ENCODE peak calls at places on chromosomes 12 and 14, in eight cellular contexts. One of them, this sample, is unnamed.

GRCh38 chr14:63383776-63384367 is 65.1 kb upstream of the GPHB5 start:
- DNase-seq in heart left ventricle: no peak
- DNase-seq in astrocyte of the cerebellum: no peak
- DNase-seq in ELR: no peak
- DNase-seq in memory B cell: no peak
- DNase-seq in stimulated activated CD4-positive, alpha-beta T cell treated with anti-CD3 and anti-CD28 coated beads, Interleukin-2, amount 100 ng/mL, for 4 hours: no peak
- DNase-seq in D341Med: no peak
- DNase-seq in mucosa of descending colon: no peak
- DNase-seq in this sample: no peak

GRCh38 chr14:49732896-49733295 is 35.1 kb upstream of the KLHDC2 start:
- DNase-seq in heart left ventricle: no peak
- DNase-seq in astrocyte of the cerebellum: no peak
- DNase-seq in ELR: no peak
- DNase-seq in memory B cell: no peak
- DNase-seq in stimulated activated CD4-positive, alpha-beta T cell treated with anti-CD3 and anti-CD28 coated beads, Interleukin-2, amount 100 ng/mL, for 4 hours: no peak
- DNase-seq in D341Med: no peak
- DNase-seq in mucosa of descending colon: no peak
- DNase-seq in this sample: no peak

GRCh38 chr12:49825971-49826421 is 2.2 kb downstream of the NCKAP5L start:
- DNase-seq in heart left ventricle: no peak
- DNase-seq in astrocyte of the cerebellum: no peak
- DNase-seq in ELR: peak; percentile 35
- DNase-seq in memory B cell: no peak
- DNase-seq in stimulated activated CD4-positive, alpha-beta T cell treated with anti-CD3 and anti-CD28 coated beads, Interleukin-2, amount 100 ng/mL, for 4 hours: no peak
- DNase-seq in D341Med: no peak
- DNase-seq in mucosa of descending colon: no peak
- DNase-seq in this sample: no peak

GRCh38 chr12:7120166-7120565 is 8.5 kb downstream of the RBP5 start:
- DNase-seq in heart left ventricle: no peak
- DNase-seq in astrocyte of the cerebellum: no peak
- DNase-seq in ELR: no peak
- DNase-seq in memory B cell: no peak
- DNase-seq in stimulated activated CD4-positive, alpha-beta T cell treated with anti-CD3 and anti-CD28 coated beads, Interleukin-2, amount 100 ng/mL, for 4 hours: no peak
- DNase-seq in D341Med: no peak
- DNase-seq in mucosa of descending colon: no peak
- DNase-seq in this sample: no peak

GRCh38 chr14:94040796-94041195 is 14.7 kb downstream of the OTUB2 start:
- DNase-seq in heart left ventricle: no peak
- DNase-seq in astrocyte of the cerebellum: no peak
- DNase-seq in ELR: no peak
- DNase-seq in memory B cell: no peak
- DNase-seq in stimulated activated CD4-positive, alpha-beta T cell treated with anti-CD3 and anti-CD28 coated beads, Interleukin-2, amount 100 ng/mL, for 4 hours: no peak
- DNase-seq in D341Med: no peak
- DNase-seq in mucosa of descending colon: no peak
- DNase-seq in this sample: no peak

GRCh38 chr12:107229827-107230226 is 136.5 kb upstream of the CRY1 start:
- DNase-seq in heart left ventricle: no peak
- DNase-seq in astrocyte of the cerebellum: no peak
- DNase-seq in ELR: peak; percentile 39
- DNase-seq in memory B cell: no peak
- DNase-seq in stimulated activated CD4-positive, alpha-beta T cell treated with anti-CD3 and anti-CD28 coated beads, Interleukin-2, amount 100 ng/mL, for 4 hours: no peak
- DNase-seq in D341Med: no peak
- DNase-seq in mucosa of descending colon: no peak
- DNase-seq in this sample: no peak

GRCh38 chr14:69398818-69399210 is 322 bp downstream of the SLC39A9 start:
- DNase-seq in heart left ventricle: no peak
- DNase-seq in astrocyte of the cerebellum: no peak
- DNase-seq in ELR: no peak
- DNase-seq in memory B cell: no peak
- DNase-seq in stimulated activated CD4-positive, alpha-beta T cell treated with anti-CD3 and anti-CD28 coated beads, Interleukin-2, amount 100 ng/mL, for 4 hours: peak; percentile 43
- DNase-seq in D341Med: no peak
- DNase-seq in mucosa of descending colon: no peak
- DNase-seq in this sample: peak; percentile 9

GRCh38 chr14:102606296-102606695 is 13.8 kb downstream of the RCOR1 start:
- DNase-seq in heart left ventricle: no peak
- DNase-seq in astrocyte of the cerebellum: no peak
- DNase-seq in ELR: no peak
- DNase-seq in memory B cell: no peak
- DNase-seq in stimulated activated CD4-positive, alpha-beta T cell treated with anti-CD3 and anti-CD28 coated beads, Interleukin-2, amount 100 ng/mL, for 4 hours: no peak
- DNase-seq in D341Med: no peak
- DNase-seq in mucosa of descending colon: no peak
- DNase-seq in this sample: no peak

GRCh38 chr12:6225630-6226001 is 25.4 kb downstream of the CD9 start:
- DNase-seq in heart left ventricle: no peak
- DNase-seq in astrocyte of the cerebellum: no peak
- DNase-seq in ELR: no peak
- DNase-seq in memory B cell: no peak
- DNase-seq in stimulated activated CD4-positive, alpha-beta T cell treated with anti-CD3 and anti-CD28 coated beads, Interleukin-2, amount 100 ng/mL, for 4 hours: no peak
- DNase-seq in D341Med: no peak
- DNase-seq in mucosa of descending colon: no peak
- DNase-seq in this sample: no peak

GRCh38 chr14:67569011-67569650 is 30.9 kb downstream of the PIGH start:
- DNase-seq in heart left ventricle: no peak
- DNase-seq in astrocyte of the cerebellum: no peak
- DNase-seq in ELR: no peak
- DNase-seq in memory B cell: no peak
- DNase-seq in stimulated activated CD4-positive, alpha-beta T cell treated with anti-CD3 and anti-CD28 coated beads, Interleukin-2, amount 100 ng/mL, for 4 hours: no peak
- DNase-seq in D341Med: no peak
- DNase-seq in mucosa of descending colon: no peak
- DNase-seq in this sample: no peak

GRCh38 chr12:15227004-15227679 is 5.9 kb upstream of the RERG start:
- DNase-seq in heart left ventricle: no peak
- DNase-seq in astrocyte of the cerebellum: no peak
- DNase-seq in ELR: peak; percentile 71
- DNase-seq in memory B cell: no peak
- DNase-seq in stimulated activated CD4-positive, alpha-beta T cell treated with anti-CD3 and anti-CD28 coated beads, Interleukin-2, amount 100 ng/mL, for 4 hours: no peak
- DNase-seq in D341Med: peak; percentile 50
- DNase-seq in mucosa of descending colon: no peak
- DNase-seq in this sample: peak; percentile 87

GRCh38 chr14:100104523-100105300 is 39.5 kb downstream of the EVL start:
- DNase-seq in heart left ventricle: no peak
- DNase-seq in astrocyte of the cerebellum: peak; percentile 13
- DNase-seq in ELR: peak; percentile 66
- DNase-seq in memory B cell: no peak
- DNase-seq in stimulated activated CD4-positive, alpha-beta T cell treated with anti-CD3 and anti-CD28 coated beads, Interleukin-2, amount 100 ng/mL, for 4 hours: no peak
- DNase-seq in D341Med: no peak
- DNase-seq in mucosa of descending colon: no peak
- DNase-seq in this sample: peak; percentile 51

GRCh38 chr14:95993768-95994592 is 45.2 kb upstream of the C14orf132 start:
- DNase-seq in heart left ventricle: no peak
- DNase-seq in astrocyte of the cerebellum: peak; percentile 44
- DNase-seq in ELR: peak; percentile 74
- DNase-seq in memory B cell: peak; percentile 26
- DNase-seq in stimulated activated CD4-positive, alpha-beta T cell treated with anti-CD3 and anti-CD28 coated beads, Interleukin-2, amount 100 ng/mL, for 4 hours: peak; percentile 6
- DNase-seq in D341Med: peak; percentile 59
- DNase-seq in mucosa of descending colon: no peak
- DNase-seq in this sample: peak; percentile 69

GRCh38 chr12:94261781-94262180 is 113.4 kb downstream of the PLXNC1 start:
- DNase-seq in heart left ventricle: no peak
- DNase-seq in astrocyte of the cerebellum: no peak
- DNase-seq in ELR: no peak
- DNase-seq in memory B cell: no peak
- DNase-seq in stimulated activated CD4-positive, alpha-beta T cell treated with anti-CD3 and anti-CD28 coated beads, Interleukin-2, amount 100 ng/mL, for 4 hours: no peak
- DNase-seq in D341Med: no peak
- DNase-seq in mucosa of descending colon: no peak
- DNase-seq in this sample: no peak

GRCh38 chr12:103268831-103269514 is 226.8 kb downstream of the C12orf42 start:
- DNase-seq in heart left ventricle: no peak
- DNase-seq in astrocyte of the cerebellum: no peak
- DNase-seq in ELR: no peak
- DNase-seq in memory B cell: no peak
- DNase-seq in stimulated activated CD4-positive, alpha-beta T cell treated with anti-CD3 and anti-CD28 coated beads, Interleukin-2, amount 100 ng/mL, for 4 hours: no peak
- DNase-seq in D341Med: no peak
- DNase-seq in mucosa of descending colon: no peak
- DNase-seq in this sample: no peak

GRCh38 chr12:103912069-103912468 is 18.1 kb upstream of the HSP90B1 start:
- DNase-seq in heart left ventricle: no peak
- DNase-seq in astrocyte of the cerebellum: no peak
- DNase-seq in ELR: no peak
- DNase-seq in memory B cell: no peak
- DNase-seq in stimulated activated CD4-positive, alpha-beta T cell treated with anti-CD3 and anti-CD28 coated beads, Interleukin-2, amount 100 ng/mL, for 4 hours: no peak
- DNase-seq in D341Med: no peak
- DNase-seq in mucosa of descending colon: no peak
- DNase-seq in this sample: no peak

GRCh38 chr12:40225984-40226602 is 1.3 kb downstream of the LRRK2 start:
- DNase-seq in heart left ventricle: no peak
- DNase-seq in astrocyte of the cerebellum: no peak
- DNase-seq in ELR: no peak
- DNase-seq in memory B cell: peak; percentile 53
- DNase-seq in stimulated activated CD4-positive, alpha-beta T cell treated with anti-CD3 and anti-CD28 coated beads, Interleukin-2, amount 100 ng/mL, for 4 hours: no peak
- DNase-seq in D341Med: no peak
- DNase-seq in mucosa of descending colon: no peak
- DNase-seq in this sample: no peak

GRCh38 chr12:127657036-127657435 is 609.9 kb upstream of the TMEM132C start:
- DNase-seq in heart left ventricle: no peak
- DNase-seq in astrocyte of the cerebellum: no peak
- DNase-seq in ELR: no peak
- DNase-seq in memory B cell: no peak
- DNase-seq in stimulated activated CD4-positive, alpha-beta T cell treated with anti-CD3 and anti-CD28 coated beads, Interleukin-2, amount 100 ng/mL, for 4 hours: no peak
- DNase-seq in D341Med: no peak
- DNase-seq in mucosa of descending colon: no peak
- DNase-seq in this sample: no peak

GRCh38 chr12:71183018-71183417 is 25.2 kb upstream of the TSPAN8 start:
- DNase-seq in heart left ventricle: no peak
- DNase-seq in astrocyte of the cerebellum: no peak
- DNase-seq in ELR: peak; percentile 1
- DNase-seq in memory B cell: no peak
- DNase-seq in stimulated activated CD4-positive, alpha-beta T cell treated with anti-CD3 and anti-CD28 coated beads, Interleukin-2, amount 100 ng/mL, for 4 hours: no peak
- DNase-seq in D341Med: no peak
- DNase-seq in mucosa of descending colon: no peak
- DNase-seq in this sample: peak; percentile 21

GRCh38 chr12:4909734-4910501 is at the start of gene KCNA1:
- DNase-seq in heart left ventricle: no peak
- DNase-seq in astrocyte of the cerebellum: no peak
- DNase-seq in ELR: no peak
- DNase-seq in memory B cell: no peak
- DNase-seq in stimulated activated CD4-positive, alpha-beta T cell treated with anti-CD3 and anti-CD28 coated beads, Interleukin-2, amount 100 ng/mL, for 4 hours: no peak
- DNase-seq in D341Med: peak; percentile 55
- DNase-seq in mucosa of descending colon: peak; percentile 39
- DNase-seq in this sample: no peak

GRCh38 chr12:12722351-12723146 is 5.4 kb downstream of the CDKN1B start:
- DNase-seq in heart left ventricle: no peak
- DNase-seq in astrocyte of the cerebellum: no peak
- DNase-seq in ELR: peak; percentile 71
- DNase-seq in memory B cell: no peak
- DNase-seq in stimulated activated CD4-positive, alpha-beta T cell treated with anti-CD3 and anti-CD28 coated beads, Interleukin-2, amount 100 ng/mL, for 4 hours: no peak
- DNase-seq in D341Med: no peak
- DNase-seq in mucosa of descending colon: no peak
- DNase-seq in this sample: peak; percentile 61

GRCh38 chr12:71124833-71125460 is 32.9 kb downstream of the TSPAN8 start:
- DNase-seq in heart left ventricle: no peak
- DNase-seq in astrocyte of the cerebellum: no peak
- DNase-seq in ELR: no peak
- DNase-seq in memory B cell: no peak
- DNase-seq in stimulated activated CD4-positive, alpha-beta T cell treated with anti-CD3 and anti-CD28 coated beads, Interleukin-2, amount 100 ng/mL, for 4 hours: no peak
- DNase-seq in D341Med: no peak
- DNase-seq in mucosa of descending colon: no peak
- DNase-seq in this sample: no peak

GRCh38 chr12:88309546-88309945 is 167.4 kb downstream of the TMTC3 start:
- DNase-seq in heart left ventricle: no peak
- DNase-seq in astrocyte of the cerebellum: no peak
- DNase-seq in ELR: peak; percentile 93
- DNase-seq in memory B cell: no peak
- DNase-seq in stimulated activated CD4-positive, alpha-beta T cell treated with anti-CD3 and anti-CD28 coated beads, Interleukin-2, amount 100 ng/mL, for 4 hours: no peak
- DNase-seq in D341Med: no peak
- DNase-seq in mucosa of descending colon: no peak
- DNase-seq in this sample: peak; percentile 47

GRCh38 chr12:81758421-81759214 is 532 bp downstream of the PPFIA2 start:
- DNase-seq in heart left ventricle: peak; percentile 56
- DNase-seq in astrocyte of the cerebellum: no peak
- DNase-seq in ELR: peak; percentile 0
- DNase-seq in memory B cell: no peak
- DNase-seq in stimulated activated CD4-positive, alpha-beta T cell treated with anti-CD3 and anti-CD28 coated beads, Interleukin-2, amount 100 ng/mL, for 4 hours: no peak
- DNase-seq in D341Med: peak; percentile 75
- DNase-seq in mucosa of descending colon: peak; percentile 44
- DNase-seq in this sample: peak; percentile 48

GRCh38 chr14:32821989-32822653 is 116.6 kb upstream of the NPAS3 start:
- DNase-seq in heart left ventricle: no peak
- DNase-seq in astrocyte of the cerebellum: no peak
- DNase-seq in ELR: no peak
- DNase-seq in memory B cell: no peak
- DNase-seq in stimulated activated CD4-positive, alpha-beta T cell treated with anti-CD3 and anti-CD28 coated beads, Interleukin-2, amount 100 ng/mL, for 4 hours: no peak
- DNase-seq in D341Med: no peak
- DNase-seq in mucosa of descending colon: no peak
- DNase-seq in this sample: peak; percentile 24

GRCh38 chr12:102009796-102010195 is 52.0 kb downstream of the WASHC3 start:
- DNase-seq in heart left ventricle: no peak
- DNase-seq in astrocyte of the cerebellum: no peak
- DNase-seq in ELR: no peak
- DNase-seq in memory B cell: no peak
- DNase-seq in stimulated activated CD4-positive, alpha-beta T cell treated with anti-CD3 and anti-CD28 coated beads, Interleukin-2, amount 100 ng/mL, for 4 hours: no peak
- DNase-seq in D341Med: no peak
- DNase-seq in mucosa of descending colon: no peak
- DNase-seq in this sample: no peak

GRCh38 chr12:105393586-105393985 is 63.1 kb downstream of the C12orf75 start:
- DNase-seq in heart left ventricle: no peak
- DNase-seq in astrocyte of the cerebellum: no peak
- DNase-seq in ELR: peak; percentile 42
- DNase-seq in memory B cell: no peak
- DNase-seq in stimulated activated CD4-positive, alpha-beta T cell treated with anti-CD3 and anti-CD28 coated beads, Interleukin-2, amount 100 ng/mL, for 4 hours: no peak
- DNase-seq in D341Med: no peak
- DNase-seq in mucosa of descending colon: no peak
- DNase-seq in this sample: peak; percentile 14

GRCh38 chr12:3988519-3989217 is 115.5 kb upstream of the PARP11 start:
- DNase-seq in heart left ventricle: no peak
- DNase-seq in astrocyte of the cerebellum: no peak
- DNase-seq in ELR: no peak
- DNase-seq in memory B cell: peak; percentile 9
- DNase-seq in stimulated activated CD4-positive, alpha-beta T cell treated with anti-CD3 and anti-CD28 coated beads, Interleukin-2, amount 100 ng/mL, for 4 hours: no peak
- DNase-seq in D341Med: no peak
- DNase-seq in mucosa of descending colon: no peak
- DNase-seq in this sample: no peak

GRCh38 chr12:25756974-25757665 is 201.4 kb upstream of the RASSF8 start:
- DNase-seq in heart left ventricle: no peak
- DNase-seq in astrocyte of the cerebellum: no peak
- DNase-seq in ELR: no peak
- DNase-seq in memory B cell: no peak
- DNase-seq in stimulated activated CD4-positive, alpha-beta T cell treated with anti-CD3 and anti-CD28 coated beads, Interleukin-2, amount 100 ng/mL, for 4 hours: no peak
- DNase-seq in D341Med: no peak
- DNase-seq in mucosa of descending colon: no peak
- DNase-seq in this sample: no peak

GRCh38 chr12:62933871-62934798 is 815 bp downstream of the PPM1H start:
- DNase-seq in heart left ventricle: peak; percentile 77
- DNase-seq in astrocyte of the cerebellum: no peak
- DNase-seq in ELR: peak; percentile 54
- DNase-seq in memory B cell: no peak
- DNase-seq in stimulated activated CD4-positive, alpha-beta T cell treated with anti-CD3 and anti-CD28 coated beads, Interleukin-2, amount 100 ng/mL, for 4 hours: no peak
- DNase-seq in D341Med: peak; percentile 82
- DNase-seq in mucosa of descending colon: peak; percentile 65
- DNase-seq in this sample: peak; percentile 28

GRCh38 chr12:89461649-89462612 is 62.7 kb downstream of the GALNT4 start:
- DNase-seq in heart left ventricle: no peak
- DNase-seq in astrocyte of the cerebellum: peak; percentile 66
- DNase-seq in ELR: peak; percentile 85
- DNase-seq in memory B cell: peak; percentile 47
- DNase-seq in stimulated activated CD4-positive, alpha-beta T cell treated with anti-CD3 and anti-CD28 coated beads, Interleukin-2, amount 100 ng/mL, for 4 hours: no peak
- DNase-seq in D341Med: peak; percentile 56
- DNase-seq in mucosa of descending colon: no peak
- DNase-seq in this sample: peak; percentile 71

GRCh38 chr14:25308244-25308643 is 258.3 kb upstream of the STXBP6 start:
- DNase-seq in heart left ventricle: no peak
- DNase-seq in astrocyte of the cerebellum: no peak
- DNase-seq in ELR: no peak
- DNase-seq in memory B cell: no peak
- DNase-seq in stimulated activated CD4-positive, alpha-beta T cell treated with anti-CD3 and anti-CD28 coated beads, Interleukin-2, amount 100 ng/mL, for 4 hours: no peak
- DNase-seq in D341Med: no peak
- DNase-seq in mucosa of descending colon: no peak
- DNase-seq in this sample: no peak

GRCh38 chr14:85334316-85334715 is 195.6 kb upstream of the FLRT2 start:
- DNase-seq in heart left ventricle: no peak
- DNase-seq in astrocyte of the cerebellum: no peak
- DNase-seq in ELR: no peak
- DNase-seq in memory B cell: no peak
- DNase-seq in stimulated activated CD4-positive, alpha-beta T cell treated with anti-CD3 and anti-CD28 coated beads, Interleukin-2, amount 100 ng/mL, for 4 hours: no peak
- DNase-seq in D341Med: no peak
- DNase-seq in mucosa of descending colon: no peak
- DNase-seq in this sample: no peak

GRCh38 chr14:103711516-103712431 is 3.5 kb downstream of the XRCC3 start:
- DNase-seq in heart left ventricle: no peak
- DNase-seq in astrocyte of the cerebellum: no peak
- DNase-seq in ELR: no peak
- DNase-seq in memory B cell: no peak
- DNase-seq in stimulated activated CD4-positive, alpha-beta T cell treated with anti-CD3 and anti-CD28 coated beads, Interleukin-2, amount 100 ng/mL, for 4 hours: no peak
- DNase-seq in D341Med: no peak
- DNase-seq in mucosa of descending colon: peak; percentile 85
- DNase-seq in this sample: peak; percentile 85